ENCODE peak calls at places on chromosomes 7 and 10, in five cellular contexts. N is stomach, Y is A549, J is body of pancreas, R is ovary. G is an unnamed sample.

GRCh38 chr10:73182568-73182967 is 14.6 kb downstream of the FAM149B1 start:
- DNase-seq in N (no peak), Y (no peak), J (no peak), R (no peak), G (no peak)

GRCh38 chr7:66140924-66141323 is 26.3 kb downstream of the CRCP start:
- DNase-seq in N (peak; percentile 62), Y (no peak), J (peak; percentile 80), R (peak; percentile 80), G (peak; percentile 81)

GRCh38 chr7:123797673-123798526 is 47.1 kb upstream of the HYAL4 start:
- DNase-seq in N (no peak), Y (peak; percentile 7), J (peak; percentile 74), R (no peak), G (no peak)

GRCh38 chr7:44393238-44394111 is 68.1 kb upstream of the CAMK2B start:
- DNase-seq in N (no peak), Y (no peak), J (no peak), R (no peak), G (no peak)

GRCh38 chr7:124856299-124856888 is 73.2 kb downstream of the POT1 start:
- DNase-seq in N (no peak), Y (peak; percentile 3), J (no peak), R (no peak), G (no peak)

GRCh38 chr10:91082447-91082846 is 138.0 kb upstream of the PCGF5 start:
- DNase-seq in N (no peak), Y (no peak), J (no peak), R (no peak), G (no peak)

GRCh38 chr7:12062062-12062461 is 149.0 kb upstream of the TMEM106B start:
- DNase-seq in N (no peak), Y (no peak), J (no peak), R (no peak), G (no peak)

GRCh38 chr7:30837581-30837980 is 66.4 kb downstream of the MINDY4 start:
- DNase-seq in N (no peak), Y (no peak), J (no peak), R (no peak), G (no peak)

GRCh38 chr7:44748948-44749731 is 493 bp downstream of the ZMIZ2 start:
- DNase-seq in N (no peak), Y (no peak), J (no peak), R (peak; percentile 59), G (no peak)

GRCh38 chr10:86413046-86413728 is 46.6 kb upstream of the GRID1 start:
- DNase-seq in N (no peak), Y (no peak), J (no peak), R (no peak), G (no peak)

GRCh38 chr10:1054684-1055083 is 1.5 kb upstream of the WDR37 start:
- DNase-seq in N (no peak), Y (no peak), J (no peak), R (no peak), G (no peak)

GRCh38 chr10:118544401-118544948 is 51.0 kb downstream of the PRLHR start:
- DNase-seq in N (no peak), Y (no peak), J (no peak), R (no peak), G (no peak)

GRCh38 chr10:64036306-64036930 is 515.2 kb downstream of the REEP3 start:
- DNase-seq in N (no peak), Y (no peak), J (peak; percentile 17), R (no peak), G (no peak)

GRCh38 chr7:75596727-75597614 is 104.9 kb downstream of the SPDYE5 start:
- DNase-seq in N (no peak), Y (peak; percentile 46), J (no peak), R (no peak), G (no peak)

GRCh38 chr10:125216897-125217296 is 56.5 kb upstream of the CTBP2 start:
- DNase-seq in N (no peak), Y (no peak), J (no peak), R (no peak), G (no peak)

GRCh38 chr10:108049668-108050067 is 885.2 kb upstream of the SORCS1 start:
- DNase-seq in N (no peak), Y (no peak), J (no peak), R (no peak), G (no peak)

GRCh38 chr10:99851825-99852224 is 69.4 kb downstream of the ABCC2 start:
- DNase-seq in N (no peak), Y (no peak), J (no peak), R (no peak), G (no peak)

GRCh38 chr10:6230335-6230734 is 27.6 kb downstream of the PFKFB3 start:
- DNase-seq in N (no peak), Y (no peak), J (no peak), R (no peak), G (no peak)

GRCh38 chr7:66359656-66360211 is 154.6 kb downstream of the TPST1 start:
- DNase-seq in N (no peak), Y (no peak), J (peak; percentile 22), R (no peak), G (no peak)

GRCh38 chr10:95755511-95756004 is 405 bp upstream of the ENTPD1 start:
- DNase-seq in N (peak; percentile 47), Y (no peak), J (peak; percentile 56), R (no peak), G (peak; percentile 53)

GRCh38 chr7:9955138-9955537 is 1018.5 kb upstream of the PHF14 start:
- DNase-seq in N (no peak), Y (no peak), J (no peak), R (no peak), G (no peak)

GRCh38 chr10:16752099-16752498 is 65.1 kb downstream of the RSU1 start:
- DNase-seq in N (no peak), Y (no peak), J (no peak), R (no peak), G (no peak)

GRCh38 chr7:131300572-131301466 is 26.9 kb upstream of the MKLN1 start:
- DNase-seq in N (no peak), Y (no peak), J (no peak), R (no peak), G (no peak)

GRCh38 chr7:156074982-156075615 is 262.8 kb upstream of the SHH start:
- DNase-seq in N (no peak), Y (no peak), J (no peak), R (no peak), G (no peak)

GRCh38 chr10:107814865-107815487 is 650.5 kb upstream of the SORCS1 start:
- DNase-seq in N (peak; percentile 34), Y (no peak), J (peak; percentile 63), R (no peak), G (peak; percentile 20)

DNA sequence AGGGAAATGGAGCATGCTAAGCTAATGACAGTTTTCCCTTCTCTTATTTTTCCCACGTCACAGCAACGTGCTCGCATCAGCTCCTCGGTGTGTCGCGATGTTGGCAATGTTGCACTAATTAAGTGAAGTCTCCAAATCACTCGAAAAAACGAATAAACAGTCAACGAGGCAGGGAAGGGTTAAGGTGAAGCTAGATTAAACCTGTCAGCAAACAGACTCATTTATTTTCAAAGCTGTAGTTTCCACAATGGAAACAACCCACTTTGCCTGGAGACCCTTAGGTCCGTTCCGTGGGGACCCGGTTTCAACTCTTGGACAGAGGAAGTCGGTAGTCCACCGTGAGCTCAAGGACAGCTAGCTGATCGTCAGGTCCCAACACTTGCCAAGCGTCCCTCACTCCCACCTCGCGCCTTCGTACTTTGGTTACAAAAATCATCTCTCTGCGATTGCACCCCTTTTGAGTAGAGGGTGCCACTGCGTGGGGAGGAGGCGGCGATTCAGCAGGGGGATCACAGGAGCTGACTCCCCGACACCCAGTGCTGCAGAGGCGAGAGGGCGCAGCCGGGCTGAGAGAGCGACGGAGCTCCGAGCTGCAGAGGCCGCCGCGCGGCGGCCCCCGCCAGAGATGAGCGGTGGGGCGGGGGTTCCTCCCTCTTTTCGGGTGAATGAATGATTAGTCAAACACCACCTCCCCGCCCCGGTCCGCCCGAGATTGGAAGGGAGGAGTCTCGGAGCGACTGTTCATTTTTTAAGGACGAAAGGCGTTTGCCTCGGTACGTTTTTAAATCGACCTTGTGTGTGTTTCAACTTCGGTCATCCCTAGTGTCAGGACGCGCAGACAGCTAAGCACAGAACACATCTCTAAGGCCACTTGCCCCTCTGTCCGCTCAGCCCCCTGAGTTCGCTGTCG is 1.3 kb upstream of the BMPER start:
- DNase-seq in N (no peak), Y (peak; percentile 53), J (peak; percentile 13), R (peak; percentile 57), G (peak; percentile 50)
- TF ChIP-seq POLR2A in N (no peak), Y (peak; percentile 45), J (no peak), R (no peak), G (no peak)

GRCh38 chr7:134874407-134874806 is 95.0 kb downstream of the CALD1 start:
- DNase-seq in N (no peak), Y (no peak), J (no peak), R (no peak), G (no peak)

GRCh38 chr7:134873253-134873652 is 93.8 kb downstream of the CALD1 start:
- DNase-seq in N (no peak), Y (no peak), J (no peak), R (no peak), G (no peak)

GRCh38 chr7:134866581-134866980 is 87.1 kb downstream of the CALD1 start:
- DNase-seq in N (no peak), Y (no peak), J (no peak), R (no peak), G (no peak)

GRCh38 chr7:134870781-134871180 is 91.3 kb downstream of the CALD1 start:
- DNase-seq in N (no peak), Y (no peak), J (no peak), R (no peak), G (no peak)

GRCh38 chr7:134870156-134870555 is 90.7 kb downstream of the CALD1 start:
- DNase-seq in N (no peak), Y (no peak), J (no peak), R (no peak), G (no peak)
- TF ChIP-seq CTCF in N (no peak), Y (no peak), J (no peak), R (no peak), G (no peak)

DNA sequence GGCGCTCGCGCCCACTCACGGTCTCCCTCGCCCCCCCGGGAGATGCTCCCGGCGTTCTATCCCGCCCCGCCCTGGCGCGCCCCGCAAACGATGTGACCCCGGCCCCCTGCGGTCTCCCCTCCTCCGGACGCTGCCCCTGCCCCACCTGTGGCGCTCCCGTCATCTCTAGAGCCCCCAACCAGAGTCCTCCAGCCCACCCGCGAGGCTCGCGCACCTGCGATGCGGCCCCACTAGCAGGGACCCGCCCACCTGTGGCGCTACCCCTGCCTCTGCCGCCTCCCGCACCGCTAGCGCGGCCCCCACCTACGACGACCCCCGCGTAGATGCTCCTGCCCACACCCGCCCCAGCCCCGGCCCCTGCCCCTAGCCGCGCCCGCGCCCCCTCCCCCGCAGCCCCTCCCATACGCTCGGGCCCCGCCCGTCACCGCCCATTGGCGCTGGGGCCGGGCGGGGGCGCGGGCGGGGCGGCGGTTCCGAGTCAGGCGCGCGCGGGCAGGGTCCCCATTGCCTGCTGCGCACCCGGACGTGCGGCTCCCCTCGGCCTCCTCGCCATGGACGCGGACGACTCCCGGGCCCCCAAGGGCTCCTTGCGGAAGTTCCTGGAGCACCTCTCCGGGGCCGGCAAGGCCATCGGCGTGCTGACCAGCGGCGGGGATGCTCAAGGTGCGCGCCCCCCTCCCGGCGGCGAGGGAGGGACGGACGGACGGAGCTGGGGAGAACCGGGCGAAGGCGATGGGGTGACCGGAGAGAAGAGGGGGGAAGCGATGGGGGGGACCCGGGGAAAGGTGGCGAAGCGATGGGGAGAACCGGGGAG is at the start of gene PFKP:
- DNase-seq in N (no peak), Y (no peak), J (no peak), R (peak; percentile 60), G (no peak)
- TF ChIP-seq POLR2A in N (no peak), Y (peak; percentile 78), J (peak; percentile 55), R (no peak), G (peak; percentile 46)

DNA sequence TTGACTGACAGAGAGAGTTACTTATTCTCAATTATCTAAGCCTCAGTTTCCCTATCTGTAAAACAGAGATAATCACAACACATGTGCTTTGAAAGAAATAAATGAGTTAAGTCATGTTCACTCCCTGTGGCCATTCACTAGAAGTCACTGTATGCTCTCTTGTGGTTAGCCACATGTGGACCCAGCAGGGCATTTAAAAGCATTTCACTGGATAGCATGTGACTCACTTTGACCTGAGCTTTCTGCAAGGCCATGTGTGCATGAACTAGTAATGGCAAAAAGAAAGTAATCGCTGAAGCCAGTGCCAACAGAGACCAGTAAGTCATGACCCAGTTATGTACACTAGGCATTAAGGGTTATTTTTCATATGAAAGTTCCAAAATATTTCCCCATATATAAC is 557.0 kb upstream of the IGFBP3 start:
- DNase-seq in N (no peak), Y (no peak), J (no peak), R (no peak), G (no peak)
- TF ChIP-seq CTCF in N (no peak), Y (no peak), J (no peak), R (no peak), G (no peak)